ENCODE peak calls at places on chromosomes 5 and 9, in four cellular contexts. V is left ventricle myocardium superior, Y is GM04503, Z is tibial artery. U is an unnamed sample.
A peak's percentile ranks its signal among the peaks of the same experiment; 100 is the strongest.

GRCh38 chr5:172700686-172701324 is 59.7 kb downstream of the NEURL1B start:
- DNase-seq in V (no peak), Y (no peak), Z (no peak), U (no peak)

GRCh38 chr5:114450516-114450909 is 88.6 kb downstream of the KCNN2 start:
- DNase-seq in V (no peak), Y (no peak), Z (no peak), U (no peak)

GRCh38 chr9:130940693-130941576 is 1.9 kb upstream of the FIBCD1 start:
- DNase-seq in V (peak; percentile 82), Y (no peak), Z (peak; percentile 51), U (no peak)

GRCh38 chr5:1005904-1006655 is 2.5 kb upstream of the NKD2 start:
- DNase-seq in V (no peak), Y (no peak), Z (peak; percentile 11), U (no peak)

GRCh38 chr5:138241688-138242547 is 28.8 kb upstream of the CDC23 start:
- DNase-seq in V (peak; percentile 52), Y (no peak), Z (peak; percentile 22), U (no peak)

GRCh38 chr9:96218821-96219614 is 83.0 kb downstream of the HSD17B3 start:
- DNase-seq in V (peak; percentile 33), Y (no peak), Z (no peak), U (no peak)

GRCh38 chr9:32581512-32582143 is 8.7 kb upstream of the NDUFB6 start:
- DNase-seq in V (no peak), Y (no peak), Z (no peak), U (no peak)

GRCh38 chr9:94936411-94936810 is 209.9 kb downstream of the AOPEP start:
- DNase-seq in V (no peak), Y (no peak), Z (no peak), U (no peak)

GRCh38 chr9:124941689-124942561 is 1.0 kb upstream of the GOLGA1 start:
- DNase-seq in V (peak; percentile 66), Y (no peak), Z (peak; percentile 60), U (peak; percentile 30)

GRCh38 chr5:118862596-118862995 is 125.8 kb downstream of the DTWD2 start:
- DNase-seq in V (no peak), Y (no peak), Z (no peak), U (no peak)

GRCh38 chr5:150497989-150498317 is 10.0 kb upstream of the NDST1 start:
- DNase-seq in V (no peak), Y (no peak), Z (no peak), U (no peak)

GRCh38 chr9:130465383-130466096 is 20.8 kb downstream of the ASS1 start:
- DNase-seq in V (no peak), Y (no peak), Z (no peak), U (no peak)

GRCh38 chr5:105754056-105754455 is 1916.7 kb downstream of the EFNA5 start:
- DNase-seq in V (no peak), Y (no peak), Z (no peak), U (no peak)

GRCh38 chr9:122897969-122898368 is 7.2 kb downstream of the RC3H2 start:
- DNase-seq in V (no peak), Y (no peak), Z (no peak), U (no peak)

GRCh38 chr5:95786821-95787408 is 35.6 kb downstream of the GLRX start:
- DNase-seq in V (no peak), Y (no peak), Z (no peak), U (no peak)

GRCh38 chr5:4207456-4207855 is 611.8 kb downstream of the IRX1 start:
- DNase-seq in V (no peak), Y (no peak), Z (no peak), U (no peak)

GRCh38 chr9:98107926-98108325 is 11.1 kb downstream of the TRIM14 start:
- DNase-seq in V (no peak), Y (no peak), Z (no peak), U (no peak)

GRCh38 chr5:166907314-166907713 is 1384.1 kb upstream of the WWC1 start:
- DNase-seq in V (no peak), Y (no peak), Z (no peak), U (peak; percentile 22)

GRCh38 chr5:84861306-84861705 is 476.6 kb upstream of the EDIL3 start:
- DNase-seq in V (no peak), Y (no peak), Z (no peak), U (no peak)

GRCh38 chr9:82140471-82140870 is 151.9 kb downstream of the SPATA31D1 start:
- DNase-seq in V (no peak), Y (no peak), Z (no peak), U (no peak)

GRCh38 chr5:116947691-116948528 is 373.3 kb upstream of the SEMA6A start:
- DNase-seq in V (peak; percentile 71), Y (no peak), Z (no peak), U (peak; percentile 22)

GRCh38 chr5:68531970-68532369 is 316.4 kb downstream of the PIK3R1 start:
- DNase-seq in V (no peak), Y (no peak), Z (no peak), U (no peak)

GRCh38 chr9:128374221-128374675 is 3.1 kb downstream of the URM1 start:
- DNase-seq in V (no peak), Y (no peak), Z (no peak), U (no peak)

GRCh38 chr5:150335778-150336177 is 21.7 kb upstream of the TCOF1 start:
- DNase-seq in V (no peak), Y (no peak), Z (no peak), U (no peak)

GRCh38 chr9:16029056-16029615 is 476.3 kb downstream of the CCDC171 start:
- DNase-seq in V (no peak), Y (peak; percentile 42), Z (no peak), U (no peak)

GRCh38 chr9:122100756-122101155 is 7.6 kb upstream of the TTLL11 start:
- DNase-seq in V (no peak), Y (no peak), Z (no peak), U (no peak)

GRCh38 chr5:29169851-29170250 is 2023.6 kb upstream of the CDH6 start:
- DNase-seq in V (no peak), Y (no peak), Z (no peak), U (no peak)

GRCh38 chr9:79213417-79214125 is 358.2 kb upstream of the TLE4 start:
- DNase-seq in V (no peak), Y (no peak), Z (no peak), U (no peak)

GRCh38 chr5:73638344-73639095 is 12.5 kb downstream of the ARHGEF28 start:
- DNase-seq in V (no peak), Y (no peak), Z (no peak), U (no peak)